ENCODE peak calls at places on chromosome 3, in six cellular contexts. One of them, this sample, is unnamed.

GRCh38 chr3:149828390-149828789 is 15.4 kb downstream of the RNF13 start:
- DNase-seq in Peyer's patch: no peak
- DNase-seq in erythroblast: no peak
- DNase-seq in breast epithelium: no peak
- DNase-seq in heart left ventricle: no peak
- DNase-seq in lower leg skin: no peak
- DNase-seq in this sample: no peak

GRCh38 chr3:72244396-72244795 is 459.4 kb upstream of the PROK2 start:
- DNase-seq in heart left ventricle: no peak
- DNase-seq in lower leg skin: no peak
- DNase-seq in erythroblast: no peak
- DNase-seq in Peyer's patch: no peak
- DNase-seq in breast epithelium: no peak
- DNase-seq in this sample: no peak

GRCh38 chr3:160544837-160545236 is 20.5 kb downstream of the KPNA4 start:
- DNase-seq in heart left ventricle: no peak
- DNase-seq in Peyer's patch: no peak
- DNase-seq in erythroblast: no peak
- DNase-seq in breast epithelium: no peak
- DNase-seq in lower leg skin: no peak
- DNase-seq in this sample: no peak

GRCh38 chr3:12670789-12671450 is 7.0 kb upstream of the RAF1 start:
- DNase-seq in heart left ventricle: no peak
- DNase-seq in lower leg skin: no peak
- DNase-seq in breast epithelium: no peak
- DNase-seq in Peyer's patch: no peak
- DNase-seq in erythroblast: no peak
- DNase-seq in this sample: no peak

GRCh38 chr3:138389841-138390581 is 41.6 kb downstream of the MRAS start:
- DNase-seq in lower leg skin: no peak
- DNase-seq in erythroblast: no peak
- DNase-seq in Peyer's patch: no peak
- DNase-seq in heart left ventricle: no peak
- DNase-seq in breast epithelium: no peak
- DNase-seq in this sample: peak

GRCh38 chr3:71031914-71032521 is 551.5 kb downstream of the FOXP1 start:
- DNase-seq in breast epithelium: no peak
- DNase-seq in lower leg skin: no peak
- DNase-seq in erythroblast: no peak
- DNase-seq in heart left ventricle: peak
- DNase-seq in Peyer's patch: peak
- DNase-seq in this sample: no peak

GRCh38 chr3:161351330-161351729 is 20.0 kb downstream of the SPTSSB start:
- DNase-seq in Peyer's patch: no peak
- DNase-seq in erythroblast: no peak
- DNase-seq in lower leg skin: no peak
- DNase-seq in heart left ventricle: no peak
- DNase-seq in breast epithelium: no peak
- DNase-seq in this sample: no peak

GRCh38 chr3:62876064-62876463 is 848 bp upstream of the CADPS start:
- DNase-seq in heart left ventricle: peak
- DNase-seq in breast epithelium: no peak
- DNase-seq in Peyer's patch: no peak
- DNase-seq in lower leg skin: no peak
- DNase-seq in erythroblast: no peak
- DNase-seq in this sample: no peak

GRCh38 chr3:32303051-32303786 is 64.7 kb downstream of the CMTM8 start:
- DNase-seq in lower leg skin: no peak
- DNase-seq in erythroblast: no peak
- DNase-seq in Peyer's patch: no peak
- DNase-seq in breast epithelium: no peak
- DNase-seq in heart left ventricle: no peak
- DNase-seq in this sample: no peak

GRCh38 chr3:3798641-3799113 is 554 bp upstream of the LRRN1 start:
- DNase-seq in Peyer's patch: peak
- DNase-seq in breast epithelium: peak
- DNase-seq in erythroblast: no peak
- DNase-seq in lower leg skin: no peak
- DNase-seq in heart left ventricle: no peak
- DNase-seq in this sample: no peak

GRCh38 chr3:167729591-167729990 is 5.1 kb downstream of the PDCD10 start:
- DNase-seq in breast epithelium: no peak
- DNase-seq in lower leg skin: no peak
- DNase-seq in heart left ventricle: no peak
- DNase-seq in erythroblast: no peak
- DNase-seq in Peyer's patch: no peak
- DNase-seq in this sample: no peak

GRCh38 chr3:127226451-127226850 is 33.5 kb downstream of the PRR23E start:
- DNase-seq in lower leg skin: no peak
- DNase-seq in Peyer's patch: no peak
- DNase-seq in heart left ventricle: no peak
- DNase-seq in breast epithelium: no peak
- DNase-seq in erythroblast: no peak
- DNase-seq in this sample: no peak

GRCh38 chr3:50616770-50617095 is 218 bp upstream of the MAPKAPK3 start:
- DNase-seq in breast epithelium: peak
- DNase-seq in heart left ventricle: peak
- DNase-seq in erythroblast: peak
- DNase-seq in Peyer's patch: peak
- DNase-seq in lower leg skin: peak
- DNase-seq in this sample: peak

GRCh38 chr3:52211268-52211891 is 13.4 kb downstream of the ALAS1 start:
- DNase-seq in Peyer's patch: no peak
- DNase-seq in heart left ventricle: no peak
- DNase-seq in breast epithelium: no peak
- DNase-seq in erythroblast: no peak
- DNase-seq in lower leg skin: no peak
- DNase-seq in this sample: no peak

GRCh38 chr3:102180291-102180931 is 254.4 kb upstream of the ZPLD1 start:
- DNase-seq in Peyer's patch: no peak
- DNase-seq in heart left ventricle: peak
- DNase-seq in erythroblast: peak
- DNase-seq in lower leg skin: no peak
- DNase-seq in breast epithelium: no peak
- DNase-seq in this sample: no peak

GRCh38 chr3:38649500-38650247 is at the start of gene SCN5A:
- DNase-seq in breast epithelium: no peak
- DNase-seq in erythroblast: peak
- DNase-seq in Peyer's patch: peak
- DNase-seq in lower leg skin: peak
- DNase-seq in heart left ventricle: peak
- DNase-seq in this sample: no peak
- TF ChIP-seq POLR2A in breast epithelium: no peak
- TF ChIP-seq POLR2A in erythroblast: no peak
- TF ChIP-seq POLR2A in Peyer's patch: no peak
- TF ChIP-seq POLR2A in lower leg skin: no peak
- TF ChIP-seq POLR2A in heart left ventricle: peak
- TF ChIP-seq POLR2A in this sample: no peak

DNA sequence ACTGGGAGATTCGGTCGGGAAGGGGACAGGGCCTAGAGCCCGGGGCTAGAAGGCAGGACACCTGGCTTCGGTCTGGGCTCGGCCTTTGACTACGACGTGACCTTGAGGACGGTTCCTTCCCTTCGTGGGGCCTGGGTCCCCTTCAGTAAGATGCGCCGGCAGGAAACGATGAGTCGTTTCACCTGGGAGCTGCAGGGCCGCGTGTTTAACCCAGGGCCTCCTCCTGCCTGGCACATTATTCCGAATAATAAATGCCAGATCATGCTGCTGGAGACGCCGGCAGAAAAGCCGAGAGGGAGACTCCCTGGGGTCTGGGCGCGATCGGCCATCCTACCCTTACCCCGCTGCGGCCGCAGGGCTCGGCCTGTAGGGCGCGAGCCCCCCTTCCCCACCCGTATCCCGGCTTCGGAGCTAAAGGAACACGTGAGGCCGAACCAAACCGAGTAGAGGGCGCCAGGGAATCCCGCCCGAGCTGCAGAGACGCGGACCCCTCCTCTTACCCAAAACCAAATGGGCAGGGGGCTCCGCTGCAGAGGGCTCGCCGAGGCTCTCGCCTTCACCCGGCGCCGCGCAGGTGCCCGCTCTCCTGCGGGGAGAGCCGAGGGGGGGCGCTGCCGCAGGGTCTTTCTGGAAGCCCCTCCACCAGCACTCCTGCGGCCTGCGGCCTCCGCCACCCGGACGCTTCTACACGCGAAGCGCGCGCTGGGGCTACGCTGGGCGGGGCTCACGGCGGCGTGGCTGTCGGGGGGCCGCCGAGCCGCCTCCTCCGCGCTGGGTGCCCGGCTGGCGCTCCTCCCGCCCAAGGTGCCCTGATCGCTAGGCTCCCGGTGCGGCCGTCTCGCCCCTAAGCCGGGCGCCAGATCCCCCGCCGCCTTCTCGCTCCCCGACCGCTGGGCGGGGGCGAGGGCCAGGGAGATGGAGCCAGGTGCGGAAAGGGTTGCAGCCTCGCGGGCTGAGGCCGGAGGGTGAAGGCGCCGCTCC is at the start of gene BDH1:
- DNase-seq in lower leg skin: no peak
- DNase-seq in breast epithelium: no peak
- DNase-seq in Peyer's patch: peak
- DNase-seq in heart left ventricle: no peak
- DNase-seq in erythroblast: peak
- DNase-seq in this sample: no peak
- TF ChIP-seq POLR2A in lower leg skin: no peak
- TF ChIP-seq POLR2A in breast epithelium: no peak
- TF ChIP-seq POLR2A in Peyer's patch: peak
- TF ChIP-seq POLR2A in heart left ventricle: no peak
- TF ChIP-seq POLR2A in erythroblast: no peak
- TF ChIP-seq POLR2A in this sample: no peak

GRCh38 chr3:129893616-129894070 is at the start of gene TMCC1:
- DNase-seq in breast epithelium: peak
- DNase-seq in erythroblast: peak
- DNase-seq in heart left ventricle: peak
- DNase-seq in lower leg skin: peak
- DNase-seq in Peyer's patch: peak
- DNase-seq in this sample: peak
- TF ChIP-seq POLR2A in breast epithelium: no peak
- TF ChIP-seq POLR2A in erythroblast: peak
- TF ChIP-seq POLR2A in heart left ventricle: no peak
- TF ChIP-seq POLR2A in lower leg skin: no peak
- TF ChIP-seq POLR2A in Peyer's patch: peak
- TF ChIP-seq POLR2A in this sample: peak

GRCh38 chr3:196849180-196849721 is 18.5 kb upstream of the SENP5 start:
- DNase-seq in breast epithelium: no peak
- DNase-seq in lower leg skin: no peak
- DNase-seq in erythroblast: no peak
- DNase-seq in Peyer's patch: no peak
- DNase-seq in heart left ventricle: no peak
- DNase-seq in this sample: no peak
- TF ChIP-seq POLR2A in breast epithelium: no peak
- TF ChIP-seq POLR2A in lower leg skin: no peak
- TF ChIP-seq POLR2A in erythroblast: no peak
- TF ChIP-seq POLR2A in Peyer's patch: no peak
- TF ChIP-seq POLR2A in heart left ventricle: no peak
- TF ChIP-seq POLR2A in this sample: no peak

GRCh38 chr3:14285526-14285925 is 106.9 kb downstream of the LSM3 start:
- DNase-seq in lower leg skin: no peak
- DNase-seq in heart left ventricle: no peak
- DNase-seq in erythroblast: no peak
- DNase-seq in breast epithelium: no peak
- DNase-seq in Peyer's patch: no peak
- DNase-seq in this sample: no peak
- TF ChIP-seq POLR2A in lower leg skin: no peak
- TF ChIP-seq POLR2A in heart left ventricle: no peak
- TF ChIP-seq POLR2A in erythroblast: no peak
- TF ChIP-seq POLR2A in breast epithelium: no peak
- TF ChIP-seq POLR2A in Peyer's patch: no peak
- TF ChIP-seq POLR2A in this sample: no peak

DNA sequence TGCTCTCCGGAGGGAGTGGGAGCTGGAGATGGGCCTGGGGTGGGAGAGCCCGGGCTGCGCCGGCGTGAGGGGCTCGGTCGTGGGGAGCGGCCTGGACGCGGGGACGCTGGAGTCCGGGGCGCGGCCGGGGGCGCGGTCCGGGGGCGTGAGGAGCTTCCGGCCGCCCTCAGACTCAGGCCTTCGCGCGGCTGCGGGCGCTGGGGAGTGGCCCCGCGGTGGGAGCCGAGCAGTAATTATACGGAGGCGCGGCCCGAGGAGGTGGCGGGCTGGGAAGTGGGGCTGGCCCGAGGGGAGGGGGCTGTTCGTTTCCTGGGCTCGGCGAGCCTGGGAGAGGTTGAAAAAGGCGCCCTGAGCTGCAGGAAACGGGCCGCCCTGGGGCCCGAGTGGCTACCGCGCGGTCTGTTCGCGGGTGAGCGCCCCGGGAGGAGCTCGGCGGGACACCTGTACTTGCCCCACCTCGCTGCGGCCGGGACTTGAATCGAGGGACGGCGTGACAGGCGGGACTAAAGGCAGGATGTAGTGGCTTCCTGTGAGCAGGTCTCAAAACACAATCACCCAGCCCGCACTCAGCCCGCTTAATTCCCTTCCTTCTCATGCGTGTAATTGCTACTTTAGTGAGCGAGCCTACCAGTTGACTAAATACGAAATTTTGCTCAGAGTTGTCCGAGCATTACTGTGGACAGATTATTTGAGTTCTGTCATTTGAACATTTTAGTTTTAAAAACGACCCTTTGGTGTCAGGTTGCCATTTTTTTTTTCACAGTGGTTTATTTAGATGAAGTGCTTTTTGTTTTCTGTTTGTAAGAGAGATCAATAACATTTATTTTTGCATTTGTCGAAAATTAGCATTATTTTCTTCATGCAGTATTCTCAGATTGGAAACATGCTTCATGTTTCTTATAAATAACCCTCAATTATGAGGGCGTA is 855 bp downstream of the RASA2 start:
- DNase-seq in Peyer's patch: peak
- DNase-seq in heart left ventricle: peak
- DNase-seq in lower leg skin: peak
- DNase-seq in breast epithelium: peak
- DNase-seq in erythroblast: peak
- DNase-seq in this sample: peak
- TF ChIP-seq POLR2A in Peyer's patch: peak
- TF ChIP-seq POLR2A in heart left ventricle: no peak
- TF ChIP-seq POLR2A in lower leg skin: no peak
- TF ChIP-seq POLR2A in breast epithelium: peak
- TF ChIP-seq POLR2A in erythroblast: no peak
- TF ChIP-seq POLR2A in this sample: no peak

GRCh38 chr3:194494951-194495374 is 8.2 kb upstream of the ATP13A3 start:
- DNase-seq in lower leg skin: no peak
- DNase-seq in breast epithelium: no peak
- DNase-seq in erythroblast: no peak
- DNase-seq in Peyer's patch: no peak
- DNase-seq in heart left ventricle: no peak
- DNase-seq in this sample: no peak
- TF ChIP-seq POLR2A in lower leg skin: no peak
- TF ChIP-seq POLR2A in breast epithelium: no peak
- TF ChIP-seq POLR2A in erythroblast: no peak
- TF ChIP-seq POLR2A in Peyer's patch: no peak
- TF ChIP-seq POLR2A in heart left ventricle: no peak
- TF ChIP-seq POLR2A in this sample: no peak

GRCh38 chr3:4982773-4983738 is 3.8 kb downstream of the BHLHE40 start:
- DNase-seq in Peyer's patch: no peak
- DNase-seq in heart left ventricle: no peak
- DNase-seq in lower leg skin: no peak
- DNase-seq in breast epithelium: no peak
- DNase-seq in erythroblast: no peak
- DNase-seq in this sample: no peak
- TF ChIP-seq POLR2A in Peyer's patch: no peak
- TF ChIP-seq POLR2A in heart left ventricle: no peak
- TF ChIP-seq POLR2A in lower leg skin: no peak
- TF ChIP-seq POLR2A in breast epithelium: no peak
- TF ChIP-seq POLR2A in erythroblast: peak
- TF ChIP-seq POLR2A in this sample: no peak

GRCh38 chr3:683770-684169 is 409.1 kb upstream of the CNTN6 start:
- DNase-seq in lower leg skin: no peak
- DNase-seq in erythroblast: no peak
- DNase-seq in heart left ventricle: no peak
- DNase-seq in breast epithelium: no peak
- DNase-seq in Peyer's patch: no peak
- DNase-seq in this sample: no peak
- TF ChIP-seq POLR2A in lower leg skin: no peak
- TF ChIP-seq POLR2A in erythroblast: no peak
- TF ChIP-seq POLR2A in heart left ventricle: no peak
- TF ChIP-seq POLR2A in breast epithelium: no peak
- TF ChIP-seq POLR2A in Peyer's patch: no peak
- TF ChIP-seq POLR2A in this sample: no peak

This sample was measured in H54.